ENCODE peak calls at places on chromosomes 7 and 10, in five cellular contexts. U, X, J, A and V are unnamed samples.

GRCh38 chr10:58608356-58608755 is 95.7 kb downstream of the BICC1 start:
- DNase-seq in X (no peak), A (no peak), U (no peak), J (no peak), V (no peak)

GRCh38 chr7:8217200-8218068 is 44.5 kb downstream of the ICA1 start:
- DNase-seq in X (peak; percentile 89), A (peak; percentile 85), U (peak; percentile 11), J (peak; percentile 91), V (peak; percentile 73)

GRCh38 chr10:74365109-74365508 is 214.1 kb downstream of the ADK start:
- DNase-seq in U (no peak), A (no peak), X (no peak), J (no peak), V (no peak)

GRCh38 chr7:63009771-63010170 is 988.9 kb upstream of the ZNF722 start:
- DNase-seq in X (no peak), J (no peak), A (no peak), U (no peak), V (no peak)

GRCh38 chr10:58457761-58458616 is 54.7 kb upstream of the BICC1 start:
- DNase-seq in J (no peak), A (peak; percentile 96), X (no peak), U (no peak), V (no peak)

GRCh38 chr10:129741280-129741977 is 222.6 kb downstream of the EBF3 start:
- DNase-seq in J (no peak), X (no peak), U (no peak), A (no peak), V (no peak)

GRCh38 chr7:101108961-101109360 is 17.9 kb upstream of the SERPINE1 start:
- DNase-seq in A (no peak), U (no peak), J (no peak), X (no peak), V (no peak)

GRCh38 chr10:117250409-117250808 is 9.5 kb downstream of the SLC18A2 start:
- DNase-seq in A (no peak), J (no peak), X (no peak), U (no peak), V (no peak)

GRCh38 chr10:77977016-77977415 is 50.5 kb upstream of the DLG5 start:
- DNase-seq in U (no peak), J (peak; percentile 2), A (no peak), X (no peak), V (no peak)

GRCh38 chr7:51428226-51428887 is 111.7 kb upstream of the COBL start:
- DNase-seq in A (no peak), U (no peak), X (peak; percentile 20), J (peak; percentile 70), V (peak; percentile 26)

GRCh38 chr7:157548691-157549265 is 212.0 kb downstream of the DNAJB6 start:
- DNase-seq in U (no peak), X (no peak), A (no peak), J (no peak), V (no peak)

GRCh38 chr7:49791089-49791741 is 17.8 kb downstream of the VWC2 start:
- DNase-seq in A (no peak), U (no peak), J (no peak), X (peak; percentile 37), V (peak; percentile 65)

GRCh38 chr7:123871998-123872867 is 27.3 kb downstream of the HYAL4 start:
- DNase-seq in J (peak; percentile 11), A (peak; percentile 70), U (no peak), X (peak; percentile 43), V (peak; percentile 60)

GRCh38 chr10:104472505-104472904 is 118.9 kb downstream of the CFAP58 start:
- DNase-seq in X (no peak), U (no peak), A (no peak), J (no peak), V (no peak)

GRCh38 chr7:152145853-152146466 is 120.5 kb downstream of the GALNT11 start:
- DNase-seq in X (peak; percentile 56), A (peak; percentile 64), U (no peak), J (peak; percentile 4), V (peak; percentile 44)

GRCh38 chr7:85104432-85105205 is 82.2 kb downstream of the SEMA3D start:
- DNase-seq in U (no peak), X (no peak), J (no peak), A (peak; percentile 81), V (no peak)

GRCh38 chr7:82595176-82595575 is 151.6 kb upstream of the CACNA2D1 start:
- DNase-seq in J (no peak), A (no peak), U (no peak), X (no peak), V (no peak)

GRCh38 chr10:59971915-59972314 is 65.6 kb upstream of the CCDC6 start:
- DNase-seq in A (peak; percentile 34), X (peak; percentile 26), U (no peak), J (peak; percentile 19), V (peak; percentile 86)

GRCh38 chr10:122492955-122493597 is 31.7 kb downstream of the HTRA1 start:
- DNase-seq in A (peak; percentile 68), J (no peak), X (no peak), U (no peak), V (no peak)

GRCh38 chr10:63210611-63211196 is 77.6 kb downstream of the NRBF2 start:
- DNase-seq in A (peak; percentile 83), U (no peak), J (no peak), X (no peak), V (no peak)

GRCh38 chr10:62048919-62049636 is 147.6 kb downstream of the ARID5B start:
- DNase-seq in A (peak; percentile 98), U (peak; percentile 59), J (peak; percentile 36), X (peak; percentile 96), V (peak; percentile 77)

GRCh38 chr7:70776627-70777101 is 355.3 kb upstream of the GALNT17 start:
- DNase-seq in U (no peak), X (peak; percentile 93), J (no peak), A (no peak), V (no peak)

GRCh38 chr10:18683427-18683826 is 24.2 kb downstream of the ARL5B start:
- DNase-seq in U (no peak), J (no peak), A (peak; percentile 51), X (no peak), V (no peak)

GRCh38 chr7:42167206-42167913 is 69.6 kb downstream of the GLI3 start:
- DNase-seq in U (no peak), A (no peak), J (no peak), X (no peak), V (peak; percentile 38)

GRCh38 chr10:73650537-73651331 is 5.1 kb downstream of the SYNPO2L start:
- DNase-seq in A (peak; percentile 69), X (peak; percentile 72), J (no peak), U (no peak), V (peak; percentile 18)

GRCh38 chr10:120511165-120511564 is 54.1 kb downstream of the PLPP4 start:
- DNase-seq in A (no peak), U (no peak), X (no peak), J (no peak), V (peak; percentile 66)

GRCh38 chr7:8913687-8914086 is 480.3 kb downstream of the NXPH1 start:
- DNase-seq in A (no peak), X (no peak), U (no peak), J (no peak), V (no peak)

GRCh38 chr7:602341-603141 is 82.9 kb upstream of the PDGFA start:
- DNase-seq in U (no peak), A (no peak), J (no peak), X (no peak), V (peak; percentile 96)

GRCh38 chr10:119237722-119238436 is 30.5 kb downstream of the GRK5 start:
- DNase-seq in J (no peak), X (no peak), A (no peak), U (no peak), V (no peak)

GRCh38 chr10:104256335-104257080 is 1.8 kb downstream of the GSTO1 start:
- DNase-seq in U (no peak), A (peak; percentile 22), J (peak; percentile 43), X (peak; percentile 54), V (no peak)

GRCh38 chr7:124857672-124858235 is 71.9 kb downstream of the POT1 start:
- DNase-seq in X (no peak), J (no peak), A (no peak), U (no peak), V (no peak)

GRCh38 chr7:47301078-47301477 is 280.8 kb downstream of the TNS3 start:
- DNase-seq in X (no peak), U (no peak), J (no peak), A (no peak), V (no peak)

GRCh38 chr10:110413049-110413783 is 84.5 kb upstream of the DUSP5 start:
- DNase-seq in X (no peak), A (no peak), U (no peak), J (no peak), V (no peak)

GRCh38 chr10:131111474-131112080 is 199.9 kb downstream of the TCERG1L start:
- DNase-seq in J (no peak), X (no peak), A (no peak), U (no peak), V (no peak)

GRCh38 chr10:12081879-12082560 is 13.3 kb downstream of the DHTKD1 start:
- DNase-seq in X (no peak), U (no peak), A (peak; percentile 42), J (no peak), V (no peak)